ENCODE peak calls at places on chromosome 10, in six cellular contexts. Z is HCT116, I is HepG2, J is K562, L is H1, Q is WTC11. H is an unnamed sample.

GRCh38 chr10:35422236-35422635 is 85.9 kb downstream of the CCNY start:
- DNase-seq in Z (no peak), I (peak; percentile 31), J (peak; percentile 51), L (no peak), Q (no peak), H (no peak)

GRCh38 chr10:84291389-84291788 is 37.0 kb upstream of the CCSER2 start:
- DNase-seq in Z (no peak), I (peak; percentile 22), J (peak; percentile 53), L (no peak), Q (peak; percentile 48), H (peak; percentile 39)

GRCh38 chr10:69515699-69516547 is 57.3 kb downstream of the NEUROG3 start:
- DNase-seq in Z (peak; percentile 47), I (peak; percentile 47), J (peak; percentile 82), L (peak; percentile 90), Q (peak; percentile 91), H (peak; percentile 85)

GRCh38 chr10:124728830-124729661 is 15.1 kb downstream of the FAM53B start:
- DNase-seq in Z (no peak), I (no peak), J (no peak), L (no peak), Q (no peak), H (no peak)

GRCh38 chr10:128116851-128117615 is 9.2 kb downstream of the MKI67 start:
- DNase-seq in Z (no peak), I (no peak), J (no peak), L (no peak), Q (peak; percentile 28), H (no peak)

GRCh38 chr10:2463301-2463700 is 604.0 kb upstream of the PFKP start:
- DNase-seq in Z (no peak), I (no peak), J (no peak), L (no peak), Q (no peak), H (no peak)

GRCh38 chr10:27679996-27680395 is 65.6 kb downstream of the MKX start:
- DNase-seq in Z (no peak), I (no peak), J (no peak), L (no peak), Q (peak; percentile 14), H (no peak)

GRCh38 chr10:88017781-88018180 is 154.4 kb downstream of the PTEN start:
- DNase-seq in Z (no peak), I (no peak), J (no peak), L (no peak), Q (no peak), H (no peak)

GRCh38 chr10:45183174-45183573 is 132.2 kb downstream of the OR13A1 start:
- DNase-seq in Z (no peak), I (no peak), J (no peak), L (no peak), Q (no peak), H (no peak)

GRCh38 chr10:31383810-31384588 is 65.0 kb downstream of the ZEB1 start:
- DNase-seq in Z (no peak), I (no peak), J (no peak), L (no peak), Q (no peak), H (no peak)

GRCh38 chr10:100186813-100187212 is 984 bp upstream of the ERLIN1 start:
- DNase-seq in Z (peak; percentile 16), I (no peak), J (peak; percentile 39), L (no peak), Q (peak; percentile 13), H (peak; percentile 19)

GRCh38 chr10:44395396-44395795 is 10.5 kb upstream of the CXCL12 start:
- DNase-seq in Z (no peak), I (no peak), J (no peak), L (no peak), Q (no peak), H (no peak)

GRCh38 chr10:47207280-47207613 is 92.8 kb upstream of the GDF10 start:
- DNase-seq in Z (no peak), I (peak; percentile 9), J (no peak), L (no peak), Q (no peak), H (no peak)

GRCh38 chr10:6348091-6348862 is 145.5 kb downstream of the PFKFB3 start:
- DNase-seq in Z (no peak), I (no peak), J (no peak), L (no peak), Q (no peak), H (no peak)

GRCh38 chr10:127293640-127294039 is 97.2 kb upstream of the INSYN2A start:
- DNase-seq in Z (no peak), I (no peak), J (no peak), L (no peak), Q (no peak), H (no peak)

GRCh38 chr10:63627881-63628296 is 106.7 kb downstream of the REEP3 start:
- DNase-seq in Z (no peak), I (no peak), J (no peak), L (no peak), Q (no peak), H (no peak)

GRCh38 chr10:72050873-72051272 is 37.5 kb downstream of the SPOCK2 start:
- DNase-seq in Z (no peak), I (no peak), J (no peak), L (no peak), Q (no peak), H (no peak)

GRCh38 chr10:127485153-127485857 is 63.8 kb upstream of the NPS start:
- DNase-seq in Z (no peak), I (no peak), J (no peak), L (peak; percentile 37), Q (peak; percentile 33), H (peak; percentile 32)

GRCh38 chr10:102645388-102645740 is 1.1 kb downstream of the TRIM8 start:
- DNase-seq in Z (peak; percentile 39), I (peak; percentile 79), J (peak; percentile 59), L (no peak), Q (no peak), H (no peak)

DNA sequence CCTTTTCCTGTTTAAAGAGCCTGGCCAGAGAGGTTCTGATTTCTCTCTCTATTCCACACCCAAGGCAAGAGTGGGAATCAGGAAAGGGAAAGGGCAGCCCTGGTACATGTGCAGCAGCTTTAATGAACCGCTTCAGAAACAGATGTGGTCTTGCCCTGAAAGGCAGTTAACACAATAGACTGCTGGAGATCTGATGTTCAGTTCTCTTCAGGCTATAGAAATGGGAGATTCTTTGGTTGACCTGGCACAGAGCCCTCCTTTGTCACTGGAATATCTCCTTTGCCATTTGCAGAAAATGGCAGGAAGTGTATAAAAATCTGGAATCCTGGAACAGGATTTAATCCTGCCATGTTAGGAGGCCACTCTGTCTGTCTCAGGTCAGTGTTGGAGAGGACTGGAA is 36.3 kb upstream of the EXOC6 start:
- DNase-seq in Z (no peak), I (no peak), J (no peak), L (peak; percentile 17), Q (no peak), H (no peak)
- TF ChIP-seq SP1 in Z (no peak), I (no peak), J (no peak), L (no peak), Q (no peak), H (no peak)

DNA sequence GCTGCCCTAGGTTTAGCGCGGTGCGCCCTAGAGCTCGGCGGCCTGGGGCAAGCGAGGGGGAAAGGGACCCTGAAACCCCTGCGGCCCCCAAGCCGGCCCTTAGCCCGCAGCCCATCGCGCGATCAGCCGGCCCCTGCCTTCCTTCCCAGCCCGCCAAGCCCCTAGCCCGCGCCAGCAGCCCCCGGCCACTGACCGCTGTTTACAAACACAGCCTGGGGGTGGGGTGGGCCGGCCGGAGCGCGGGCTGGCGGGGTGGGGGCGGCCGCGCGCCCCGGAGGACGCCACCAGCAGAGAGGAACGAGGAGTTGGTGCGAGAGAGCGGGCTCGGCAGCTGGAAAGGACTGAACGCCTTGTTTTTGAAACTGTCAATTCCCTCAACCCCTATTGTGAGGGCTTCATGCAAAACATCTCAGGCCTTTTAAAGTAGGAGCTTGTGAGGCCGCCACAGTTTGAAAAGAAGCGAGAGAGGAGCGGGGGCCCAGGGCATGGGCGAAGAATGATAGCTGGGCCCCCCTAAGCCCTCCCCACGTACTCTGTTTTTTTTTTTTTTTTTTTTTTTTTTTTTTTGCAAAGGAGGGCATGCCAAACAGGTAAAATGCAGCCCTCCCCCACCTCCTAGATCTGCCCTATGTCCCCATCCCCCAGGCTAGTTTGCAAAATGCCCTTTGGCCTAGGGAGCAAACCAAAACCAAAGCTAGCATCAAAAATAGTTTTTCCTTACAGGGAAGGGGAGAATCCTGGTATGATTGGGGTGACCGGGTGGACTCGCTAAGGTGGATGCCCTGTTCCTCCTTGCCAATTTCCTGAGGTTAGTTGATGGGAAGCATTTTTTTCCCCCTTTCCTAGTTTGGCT is 15.0 kb downstream of the SKIDA1 start:
- DNase-seq in Z (no peak), I (no peak), J (no peak), L (peak; percentile 81), Q (peak; percentile 64), H (no peak)
- TF ChIP-seq SP1 in Z (no peak), I (no peak), J (no peak), L (peak; percentile 45), Q (no peak), H (no peak)

DNA sequence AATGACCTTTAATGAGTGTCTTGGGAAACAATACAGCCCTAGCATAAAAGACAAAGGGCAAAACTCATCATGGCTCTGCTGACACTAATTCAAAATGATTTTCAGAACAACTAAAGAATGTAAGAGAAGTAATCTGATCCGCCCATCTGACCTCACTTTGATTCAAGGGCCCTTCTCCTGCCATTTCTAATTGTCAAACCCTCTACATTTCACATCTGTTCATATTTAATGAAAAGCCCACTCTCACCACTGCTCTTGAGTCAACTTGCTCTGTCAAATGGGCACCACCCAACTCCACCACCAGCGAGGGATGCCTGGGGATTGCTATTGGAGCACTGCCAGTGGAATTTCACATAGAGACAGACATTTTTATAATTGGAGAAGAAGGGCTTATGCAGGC is 639.2 kb downstream of the KCNMA1 start:
- DNase-seq in Z (no peak), I (no peak), J (no peak), L (no peak), Q (no peak), H (no peak)
- TF ChIP-seq SP1 in Z (no peak), I (no peak), J (no peak), L (no peak), Q (no peak), H (no peak)

GRCh38 chr10:70584941-70585544 is 17.5 kb downstream of the PRF1 start:
- DNase-seq in Z (no peak), I (peak; percentile 36), J (peak; percentile 65), L (peak; percentile 66), Q (peak; percentile 74), H (peak; percentile 60)

GRCh38 chr10:70586348-70586930 is 16.1 kb downstream of the PRF1 start:
- DNase-seq in Z (no peak), I (no peak), J (no peak), L (no peak), Q (no peak), H (no peak)

GRCh38 chr10:70585555-70586243 is 16.8 kb downstream of the PRF1 start:
- DNase-seq in Z (no peak), I (no peak), J (no peak), L (no peak), Q (no peak), H (no peak)

GRCh38 chr10:70584366-70584765 is 18.2 kb downstream of the PRF1 start:
- DNase-seq in Z (no peak), I (no peak), J (no peak), L (no peak), Q (no peak), H (no peak)

GRCh38 chr10:70582793-70583700 is 19.5 kb downstream of the PRF1 start:
- DNase-seq in Z (no peak), I (no peak), J (no peak), L (no peak), Q (peak; percentile 6), H (no peak)
- TF ChIP-seq SP1 in Z (no peak), I (no peak), J (no peak), L (no peak), Q (no peak), H (no peak)

H was measured in HEK293T.